ENCODE peak calls at places on chromosomes 16 and 17, in ten cellular contexts. N is osteoblast, J is A549, B is right cardiac atrium, W is heart left ventricle, M is T47D, F is amniotic stem cell, D is kidney tubule cell, C is T-helper 2 cell, L is HepG2. U is an unnamed sample.

GRCh38 chr17:74778960-74779359 is 2.8 kb upstream of the NAT9 start:
- DNase-seq in N (peak), J (no peak), B (no peak), W (no peak), M (no peak), F (no peak), D (no peak), C (no peak), L (no peak), U (no peak)

GRCh38 chr16:28180660-28181556 is 30.9 kb downstream of the XPO6 start:
- DNase-seq in N (no peak), J (no peak), B (no peak), W (no peak), M (no peak), F (no peak), D (peak), C (no peak), L (no peak), U (no peak)

GRCh38 chr17:74639704-74640142 is 16.2 kb upstream of the CD300E start:
- DNase-seq in N (no peak), J (no peak), B (peak), W (peak), M (no peak), F (no peak), D (no peak), C (no peak), L (no peak), U (no peak)

GRCh38 chr17:7835818-7836595 is 2.0 kb downstream of the KDM6B start:
- DNase-seq in N (no peak), J (peak), B (peak), W (peak), M (no peak), F (no peak), D (peak), C (no peak), L (peak), U (peak)

GRCh38 chr17:4944163-4944553 is 4.1 kb downstream of the RNF167 start:
- DNase-seq in N (peak), J (no peak), B (peak), W (no peak), M (no peak), F (no peak), D (no peak), C (no peak), L (no peak), U (no peak)

GRCh38 chr17:67520282-67520906 is 143.3 kb downstream of the PITPNC1 start:
- DNase-seq in N (peak), J (no peak), B (no peak), W (no peak), M (no peak), F (no peak), D (peak), C (no peak), L (no peak), U (no peak)

GRCh38 chr16:87966685-87967185 is 15.5 kb downstream of the BANP start:
- DNase-seq in N (peak), J (no peak), B (peak), W (peak), M (peak), F (no peak), D (peak), C (no peak), L (no peak), U (no peak)

GRCh38 chr17:27290916-27291598 is 2.9 kb upstream of the WSB1 start:
- DNase-seq in N (no peak), J (no peak), B (no peak), W (no peak), M (peak), F (no peak), D (no peak), C (no peak), L (peak), U (peak)

GRCh38 chr17:41322264-41322902 is 6.9 kb upstream of the KRTAP17-1 start:
- DNase-seq in N (peak), J (peak), B (no peak), W (no peak), M (peak), F (peak), D (peak), C (no peak), L (peak), U (peak)

GRCh38 chr17:50161023-50161910 is 4.5 kb upstream of the SGCA start:
- DNase-seq in N (peak), J (peak), B (peak), W (peak), M (peak), F (peak), D (peak), C (peak), L (peak), U (peak)

GRCh38 chr17:36611345-36612072 is 10.1 kb downstream of the MRM1 start:
- DNase-seq in N (peak), J (no peak), B (no peak), W (no peak), M (no peak), F (peak), D (peak), C (no peak), L (no peak), U (no peak)

GRCh38 chr17:156094-156621 is 18.8 kb downstream of the SCGB1C2 start:
- DNase-seq in N (no peak), J (no peak), B (peak), W (peak), M (no peak), F (no peak), D (no peak), C (no peak), L (no peak), U (no peak)

GRCh38 chr16:88380619-88381018 is 2.1 kb upstream of the ZNF469 start:
- DNase-seq in N (peak), J (no peak), B (no peak), W (peak), M (no peak), F (no peak), D (no peak), C (no peak), L (no peak), U (no peak)

GRCh38 chr17:79797492-79798295 is 817 bp upstream of the CBX8 start:
- DNase-seq in N (peak), J (peak), B (peak), W (no peak), M (no peak), F (no peak), D (no peak), C (no peak), L (no peak), U (no peak)

GRCh38 chr16:29760567-29761279 is 14.9 kb upstream of the C16orf54 start:
- DNase-seq in N (peak), J (no peak), B (no peak), W (no peak), M (no peak), F (no peak), D (no peak), C (no peak), L (no peak), U (no peak)

GRCh38 chr17:390025-390424 is 37.4 kb upstream of the RPH3AL start:
- DNase-seq in N (no peak), J (no peak), B (no peak), W (no peak), M (no peak), F (no peak), D (no peak), C (no peak), L (no peak), U (no peak)

GRCh38 chr16:55292491-55292890 is 31.5 kb upstream of the IRX6 start:
- DNase-seq in N (no peak), J (no peak), B (no peak), W (no peak), M (no peak), F (no peak), D (no peak), C (no peak), L (no peak), U (no peak)

GRCh38 chr16:71893888-71894228 is 1.5 kb upstream of the IST1 start:
- DNase-seq in N (no peak), J (no peak), B (no peak), W (no peak), M (no peak), F (no peak), D (no peak), C (no peak), L (no peak), U (no peak)

GRCh38 chr16:50036426-50036825 is 11.4 kb downstream of the CNEP1R1 start:
- DNase-seq in N (no peak), J (no peak), B (no peak), W (no peak), M (no peak), F (no peak), D (no peak), C (no peak), L (no peak), U (no peak)

GRCh38 chr16:26709175-26709574 is 357.6 kb upstream of the C16orf82 start:
- DNase-seq in N (no peak), J (no peak), B (no peak), W (no peak), M (no peak), F (no peak), D (no peak), C (no peak), L (no peak), U (no peak)

GRCh38 chr17:67055041-67055443 is 10.7 kb downstream of the CACNG1 start:
- DNase-seq in N (no peak), J (no peak), B (no peak), W (no peak), M (no peak), F (no peak), D (no peak), C (no peak), L (no peak), U (no peak)

U was measured in PC-3.